ENCODE peak calls at places on chromosomes 5 and 9, in six cellular contexts. One of them, this sample, is unnamed.

GRCh38 chr5:1444361-1445189 is 665 bp downstream of the SLC6A3 start:
- DNase-seq in SK-N-DZ: no peak
- DNase-seq in tibial artery: peak; percentile 48
- DNase-seq in HCT116: no peak
- DNase-seq in skeletal muscle cell: no peak
- DNase-seq in NCI-H187 treated with DMSO at 0.1 percent for 48 hours: no peak
- DNase-seq in this sample: no peak

GRCh38 chr9:2857564-2858198 is 13.8 kb upstream of the PUM3 start:
- DNase-seq in SK-N-DZ: peak; percentile 42
- DNase-seq in tibial artery: peak; percentile 68
- DNase-seq in HCT116: peak; percentile 56
- DNase-seq in skeletal muscle cell: no peak
- DNase-seq in NCI-H187 treated with DMSO at 0.1 percent for 48 hours: peak; percentile 34
- DNase-seq in this sample: peak; percentile 62

GRCh38 chr5:1321576-1321975 is 23.3 kb downstream of the CLPTM1L start:
- DNase-seq in SK-N-DZ: no peak
- DNase-seq in tibial artery: no peak
- DNase-seq in HCT116: no peak
- DNase-seq in skeletal muscle cell: no peak
- DNase-seq in NCI-H187 treated with DMSO at 0.1 percent for 48 hours: no peak
- DNase-seq in this sample: no peak

GRCh38 chr9:110969971-110970381 is 68.3 kb downstream of the LPAR1 start:
- DNase-seq in SK-N-DZ: no peak
- DNase-seq in tibial artery: no peak
- DNase-seq in HCT116: no peak
- DNase-seq in skeletal muscle cell: peak; percentile 36
- DNase-seq in NCI-H187 treated with DMSO at 0.1 percent for 48 hours: no peak
- DNase-seq in this sample: no peak

GRCh38 chr5:119022017-119022745 is 33.8 kb upstream of the DTWD2 start:
- DNase-seq in SK-N-DZ: peak; percentile 23
- DNase-seq in tibial artery: no peak
- DNase-seq in HCT116: no peak
- DNase-seq in skeletal muscle cell: peak; percentile 11
- DNase-seq in NCI-H187 treated with DMSO at 0.1 percent for 48 hours: no peak
- DNase-seq in this sample: no peak

GRCh38 chr5:177427211-177427822 is 841 bp downstream of the GRK6 start:
- DNase-seq in SK-N-DZ: peak; percentile 58
- DNase-seq in tibial artery: no peak
- DNase-seq in HCT116: no peak
- DNase-seq in skeletal muscle cell: no peak
- DNase-seq in NCI-H187 treated with DMSO at 0.1 percent for 48 hours: no peak
- DNase-seq in this sample: no peak

GRCh38 chr9:134442087-134442470 is 115.8 kb downstream of the RXRA start:
- DNase-seq in SK-N-DZ: no peak
- DNase-seq in tibial artery: no peak
- DNase-seq in HCT116: no peak
- DNase-seq in skeletal muscle cell: no peak
- DNase-seq in NCI-H187 treated with DMSO at 0.1 percent for 48 hours: no peak
- DNase-seq in this sample: no peak

GRCh38 chr5:35047785-35048404 is at the start of gene AGXT2:
- DNase-seq in SK-N-DZ: no peak
- DNase-seq in tibial artery: no peak
- DNase-seq in HCT116: no peak
- DNase-seq in skeletal muscle cell: no peak
- DNase-seq in NCI-H187 treated with DMSO at 0.1 percent for 48 hours: no peak
- DNase-seq in this sample: no peak

GRCh38 chr5:26932238-26932637 is 106.1 kb downstream of the CDH9 start:
- DNase-seq in SK-N-DZ: no peak
- DNase-seq in tibial artery: no peak
- DNase-seq in HCT116: no peak
- DNase-seq in skeletal muscle cell: no peak
- DNase-seq in NCI-H187 treated with DMSO at 0.1 percent for 48 hours: no peak
- DNase-seq in this sample: no peak

GRCh38 chr9:107755267-107755666 is 265.7 kb upstream of the KLF4 start:
- DNase-seq in SK-N-DZ: no peak
- DNase-seq in tibial artery: no peak
- DNase-seq in HCT116: peak; percentile 95
- DNase-seq in skeletal muscle cell: no peak
- DNase-seq in NCI-H187 treated with DMSO at 0.1 percent for 48 hours: no peak
- DNase-seq in this sample: peak; percentile 67

GRCh38 chr9:136093995-136094881 is 851 bp downstream of the NACC2 start:
- DNase-seq in SK-N-DZ: no peak
- DNase-seq in tibial artery: peak; percentile 93
- DNase-seq in HCT116: peak; percentile 32
- DNase-seq in skeletal muscle cell: no peak
- DNase-seq in NCI-H187 treated with DMSO at 0.1 percent for 48 hours: no peak
- DNase-seq in this sample: peak; percentile 69

GRCh38 chr5:64612349-64612961 is 77.8 kb upstream of the SHISAL2B start:
- DNase-seq in SK-N-DZ: peak; percentile 45
- DNase-seq in tibial artery: no peak
- DNase-seq in HCT116: peak; percentile 48
- DNase-seq in skeletal muscle cell: no peak
- DNase-seq in NCI-H187 treated with DMSO at 0.1 percent for 48 hours: no peak
- DNase-seq in this sample: peak; percentile 57

GRCh38 chr5:179621551-179621971 is 1.9 kb downstream of the HNRNPH1 start:
- DNase-seq in SK-N-DZ: no peak
- DNase-seq in tibial artery: peak; percentile 46
- DNase-seq in HCT116: no peak
- DNase-seq in skeletal muscle cell: no peak
- DNase-seq in NCI-H187 treated with DMSO at 0.1 percent for 48 hours: no peak
- DNase-seq in this sample: no peak

GRCh38 chr5:146796911-146797310 is 81.6 kb downstream of the PPP2R2B start:
- DNase-seq in SK-N-DZ: no peak
- DNase-seq in tibial artery: no peak
- DNase-seq in HCT116: no peak
- DNase-seq in skeletal muscle cell: no peak
- DNase-seq in NCI-H187 treated with DMSO at 0.1 percent for 48 hours: no peak
- DNase-seq in this sample: no peak

GRCh38 chr9:131874916-131875670 is 135.2 kb upstream of the RAPGEF1 start:
- DNase-seq in SK-N-DZ: no peak
- DNase-seq in tibial artery: peak; percentile 38
- DNase-seq in HCT116: no peak
- DNase-seq in skeletal muscle cell: no peak
- DNase-seq in NCI-H187 treated with DMSO at 0.1 percent for 48 hours: no peak
- DNase-seq in this sample: no peak

GRCh38 chr5:154813736-154814135 is 36.7 kb downstream of the FAXDC2 start:
- DNase-seq in SK-N-DZ: no peak
- DNase-seq in tibial artery: no peak
- DNase-seq in HCT116: no peak
- DNase-seq in skeletal muscle cell: no peak
- DNase-seq in NCI-H187 treated with DMSO at 0.1 percent for 48 hours: no peak
- DNase-seq in this sample: no peak

GRCh38 chr9:135835131-135835530 is 72.2 kb downstream of the CAMSAP1 start:
- DNase-seq in SK-N-DZ: no peak
- DNase-seq in tibial artery: no peak
- DNase-seq in HCT116: no peak
- DNase-seq in skeletal muscle cell: no peak
- DNase-seq in NCI-H187 treated with DMSO at 0.1 percent for 48 hours: no peak
- DNase-seq in this sample: no peak

GRCh38 chr5:133238426-133239205 is 186.8 kb downstream of the HSPA4 start:
- DNase-seq in SK-N-DZ: no peak
- DNase-seq in tibial artery: peak; percentile 42
- DNase-seq in HCT116: no peak
- DNase-seq in skeletal muscle cell: no peak
- DNase-seq in NCI-H187 treated with DMSO at 0.1 percent for 48 hours: no peak
- DNase-seq in this sample: no peak

GRCh38 chr5:95664204-95664786 is 17.7 kb downstream of the RFESD start:
- DNase-seq in SK-N-DZ: peak; percentile 28
- DNase-seq in tibial artery: no peak
- DNase-seq in HCT116: peak; percentile 29
- DNase-seq in skeletal muscle cell: no peak
- DNase-seq in NCI-H187 treated with DMSO at 0.1 percent for 48 hours: no peak
- DNase-seq in this sample: peak; percentile 31

GRCh38 chr9:111527347-111527746 is 2.4 kb downstream of the ZNF483 start:
- DNase-seq in SK-N-DZ: no peak
- DNase-seq in tibial artery: no peak
- DNase-seq in HCT116: no peak
- DNase-seq in skeletal muscle cell: no peak
- DNase-seq in NCI-H187 treated with DMSO at 0.1 percent for 48 hours: no peak
- DNase-seq in this sample: no peak

GRCh38 chr9:17928228-17928627 is 349.4 kb downstream of the SH3GL2 start:
- DNase-seq in SK-N-DZ: no peak
- DNase-seq in tibial artery: no peak
- DNase-seq in HCT116: no peak
- DNase-seq in skeletal muscle cell: no peak
- DNase-seq in NCI-H187 treated with DMSO at 0.1 percent for 48 hours: no peak
- DNase-seq in this sample: no peak

GRCh38 chr5:174751154-174751990 is 27.0 kb downstream of the MSX2 start:
- DNase-seq in SK-N-DZ: peak; percentile 21
- DNase-seq in tibial artery: no peak
- DNase-seq in HCT116: no peak
- DNase-seq in skeletal muscle cell: no peak
- DNase-seq in NCI-H187 treated with DMSO at 0.1 percent for 48 hours: no peak
- DNase-seq in this sample: peak; percentile 36

This sample was measured in Calu3.